ENCODE peak calls at places on chromosomes 6 and 20, in four cellular contexts. N is AG20443, P is colonic mucosa, D is HEK293T. I is an unnamed sample.

GRCh38 chr6:53026526-53026925 is 31.4 kb upstream of the GSTA4 start:
- DNase-seq in N (no peak), P (no peak), D (no peak), I (no peak)

GRCh38 chr6:70547313-70547712 is 19.4 kb upstream of the SDHAF4 start:
- DNase-seq in N (peak; percentile 16), P (no peak), D (no peak), I (no peak)

GRCh38 chr6:15320683-15321082 is 74.8 kb downstream of the JARID2 start:
- DNase-seq in N (no peak), P (no peak), D (no peak), I (no peak)

GRCh38 chr6:125310994-125311649 is 9.4 kb upstream of the HDDC2 start:
- DNase-seq in N (peak; percentile 56), P (no peak), D (peak; percentile 65), I (no peak)

GRCh38 chr6:68638225-68638900 is 3.3 kb downstream of the ADGRB3 start:
- DNase-seq in N (peak; percentile 30), P (no peak), D (no peak), I (peak; percentile 36)

GRCh38 chr6:155678361-155678760 is 222.7 kb upstream of the NOX3 start:
- DNase-seq in N (no peak), P (no peak), D (no peak), I (no peak)

GRCh38 chr20:10047427-10047826 is 12.6 kb downstream of the ANKEF1 start:
- DNase-seq in N (peak; percentile 11), P (no peak), D (peak; percentile 33), I (no peak)

GRCh38 chr6:50187212-50188055 is 137.7 kb upstream of the DEFB112 start:
- DNase-seq in N (no peak), P (no peak), D (no peak), I (no peak)

GRCh38 chr6:5771759-5772158 is 235.0 kb downstream of the NRN1 start:
- DNase-seq in N (no peak), P (no peak), D (no peak), I (no peak)

GRCh38 chr20:24965065-24965919 is 16.2 kb downstream of the CST7 start:
- DNase-seq in N (no peak), P (no peak), D (no peak), I (no peak)

GRCh38 chr6:158839796-158840195 is 20.6 kb upstream of the EZR start:
- DNase-seq in N (no peak), P (no peak), D (no peak), I (no peak)

GRCh38 chr6:130587778-130588520 is 222.1 kb downstream of the TMEM200A start:
- DNase-seq in N (peak; percentile 23), P (no peak), D (no peak), I (no peak)

GRCh38 chr6:56854086-56854485 is 100.8 kb upstream of the BEND6 start:
- DNase-seq in N (no peak), P (no peak), D (no peak), I (no peak)

GRCh38 chr6:137015943-137016342 is 28.8 kb downstream of the IL20RA start:
- DNase-seq in N (no peak), P (no peak), D (no peak), I (no peak)

GRCh38 chr6:14074723-14075503 is 42.7 kb upstream of the CD83 start:
- DNase-seq in N (peak; percentile 40), P (no peak), D (no peak), I (no peak)

GRCh38 chr20:38214256-38214870 is 46.2 kb downstream of the KIAA1755 start:
- DNase-seq in N (no peak), P (no peak), D (no peak), I (no peak)

GRCh38 chr6:151075943-151076555 is 163.7 kb upstream of the AKAP12 start:
- DNase-seq in N (no peak), P (no peak), D (no peak), I (no peak)

GRCh38 chr6:43923376-43924221 is 153.6 kb downstream of the VEGFA start:
- DNase-seq in N (peak; percentile 66), P (no peak), D (no peak), I (no peak)